ENCODE peak calls at places on chromosomes 13 and 19, in four cellular contexts. W is K562, F is A549, B is HepG2. C is an unnamed sample.
A peak's percentile ranks its signal among the peaks of the same experiment; 100 is the strongest.

GRCh38 chr19:36573948-36574726 is 1.0 kb upstream of the ZNF529 start:
- DNase-seq in B (peak; percentile 13), W (peak; percentile 21), F (no peak), C (peak; percentile 35)

GRCh38 chr13:23778007-23778687 is 111.1 kb downstream of the MIPEP start:
- DNase-seq in W (no peak), F (no peak), B (no peak), C (peak; percentile 83)

GRCh38 chr13:33740134-33740538 is 77.8 kb upstream of the RFC3 start:
- DNase-seq in W (no peak), B (no peak), F (no peak), C (peak; percentile 32)

GRCh38 chr19:10968527-10969081 is 7.8 kb downstream of the SMARCA4 start:
- DNase-seq in F (no peak), W (no peak), B (no peak), C (no peak)

GRCh38 chr13:37134411-37135041 is 29.1 kb upstream of the CSNK1A1L start:
- DNase-seq in F (no peak), B (no peak), W (no peak), C (peak; percentile 90)

GRCh38 chr19:16737909-16738308 is 18.3 kb downstream of the NWD1 start:
- DNase-seq in B (peak; percentile 10), F (no peak), W (no peak), C (peak; percentile 15)

GRCh38 chr13:109628251-109628699 is 158.1 kb downstream of the IRS2 start:
- DNase-seq in W (no peak), F (no peak), B (no peak), C (peak; percentile 61)

GRCh38 chr19:1396019-1396767 is 5.1 kb downstream of the GAMT start:
- DNase-seq in B (no peak), W (no peak), F (no peak), C (no peak)

GRCh38 chr19:1079566-1080111 is 12.7 kb downstream of the ARHGAP45 start:
- DNase-seq in W (no peak), B (no peak), F (no peak), C (no peak)

DNA sequence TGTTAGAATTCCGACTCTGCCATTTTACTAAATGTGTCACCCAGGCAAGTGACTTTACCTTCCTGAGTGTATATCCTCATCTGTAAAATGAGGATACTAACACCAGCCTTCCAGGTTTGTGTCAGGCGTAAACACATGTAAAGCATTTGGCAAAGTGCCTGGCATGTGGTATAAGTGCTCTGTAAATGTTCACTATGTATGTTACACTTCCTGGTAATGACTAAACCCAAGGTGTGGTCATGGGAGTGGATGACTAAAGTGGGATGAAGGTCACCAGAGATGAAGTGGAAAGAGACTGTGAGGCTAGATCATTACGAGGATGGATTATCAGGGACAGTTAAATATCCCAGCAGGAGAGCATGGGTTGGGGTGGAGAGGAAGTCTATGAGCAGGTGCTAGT is 25.6 kb downstream of the DEDD2 start:
- DNase-seq in W (no peak), B (peak; percentile 36), F (peak; percentile 87), C (peak; percentile 84)
- TF ChIP-seq MAZ in W (no peak), B (no peak), F (no peak), C (no peak)

DNA sequence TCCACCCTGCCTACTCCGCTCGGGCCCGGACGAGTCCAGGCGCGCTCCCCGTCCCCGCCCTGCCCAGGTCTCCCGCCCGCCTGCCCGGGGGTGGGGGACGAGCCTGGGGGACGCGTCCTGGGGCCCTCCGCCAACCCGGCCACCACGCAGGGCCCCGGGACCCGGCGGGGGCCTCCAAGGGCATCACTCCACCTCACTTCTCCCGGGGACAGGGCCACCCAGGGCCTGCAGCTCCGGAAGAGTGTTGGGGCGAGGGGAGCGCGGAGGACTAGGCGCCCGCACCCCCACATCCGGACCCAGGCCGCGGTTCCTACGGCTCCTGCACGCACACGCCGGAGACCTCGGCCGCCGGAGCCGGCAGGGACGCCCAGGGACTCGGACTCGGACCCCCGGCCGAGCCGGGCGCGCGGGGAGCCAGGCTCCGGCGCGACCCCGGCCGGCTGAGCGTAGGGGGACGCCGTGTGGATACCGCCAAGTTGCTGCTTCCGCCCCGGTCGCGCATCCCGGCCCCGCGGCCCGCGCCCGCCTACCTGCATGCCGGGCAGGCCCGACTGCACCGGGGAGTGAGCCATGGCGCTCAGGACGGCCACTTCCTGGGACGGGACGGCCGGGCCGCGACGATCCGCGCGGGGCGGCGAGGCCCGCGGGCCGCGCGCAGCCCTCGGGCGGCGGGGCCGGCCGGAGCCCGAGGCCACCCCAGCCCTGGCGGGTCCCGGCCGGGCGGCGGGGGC is 527 bp downstream of the STK24 start:
- DNase-seq in B (no peak), W (peak; percentile 33), F (peak; percentile 12), C (no peak)
- TF ChIP-seq MAZ in B (no peak), W (peak; percentile 15), F (no peak), C (peak; percentile 12)

DNA sequence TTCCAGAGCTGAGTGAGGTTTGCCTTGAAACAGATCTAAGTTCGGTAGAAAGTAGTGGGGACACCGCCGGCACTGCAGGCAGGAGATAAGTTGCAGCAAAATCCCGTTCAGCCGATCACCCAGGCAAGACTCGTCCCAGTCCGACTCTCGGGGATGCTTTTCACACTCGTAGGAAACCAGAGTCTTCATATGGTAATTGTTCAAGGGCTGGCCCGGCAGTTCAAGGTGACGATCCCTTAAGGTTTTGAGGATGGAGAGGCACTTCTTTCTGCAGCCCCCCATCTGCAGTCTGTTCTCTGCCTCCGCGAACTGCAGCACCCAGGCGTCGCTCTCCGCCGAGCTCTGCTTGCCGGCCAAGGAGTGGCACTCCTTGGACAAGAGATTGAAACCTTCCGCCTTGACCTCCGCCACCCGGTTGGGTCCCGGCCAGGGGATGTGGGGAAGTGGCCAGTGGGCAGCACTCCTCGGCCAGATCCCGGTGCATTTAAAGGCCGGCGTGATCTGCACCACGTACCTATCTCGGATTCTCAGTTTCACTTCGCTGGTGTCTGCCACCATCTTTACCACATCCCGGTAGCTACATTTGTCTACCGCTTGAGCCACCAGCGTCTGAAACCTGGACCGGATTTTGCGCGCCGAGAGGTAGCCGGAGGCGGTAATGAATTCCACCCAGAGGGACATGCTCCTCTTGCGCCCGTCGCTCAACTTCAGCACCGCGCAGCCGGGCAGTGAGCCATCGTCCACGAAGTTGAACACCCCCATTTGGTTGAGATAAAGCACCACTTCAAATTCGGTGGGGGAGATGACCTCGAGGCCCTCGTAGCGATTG is 1.1 kb downstream of the MAB21L1 start:
- DNase-seq in B (no peak), W (no peak), F (no peak), C (peak; percentile 16)
- TF ChIP-seq MAZ in B (no peak), W (no peak), F (no peak), C (no peak)

GRCh38 chr13:86051134-86052103 is 252.2 kb upstream of the SLITRK6 start:
- DNase-seq in F (peak; percentile 30), B (no peak), W (no peak), C (no peak)
- TF ChIP-seq MAZ in F (no peak), B (no peak), W (no peak), C (no peak)

DNA sequence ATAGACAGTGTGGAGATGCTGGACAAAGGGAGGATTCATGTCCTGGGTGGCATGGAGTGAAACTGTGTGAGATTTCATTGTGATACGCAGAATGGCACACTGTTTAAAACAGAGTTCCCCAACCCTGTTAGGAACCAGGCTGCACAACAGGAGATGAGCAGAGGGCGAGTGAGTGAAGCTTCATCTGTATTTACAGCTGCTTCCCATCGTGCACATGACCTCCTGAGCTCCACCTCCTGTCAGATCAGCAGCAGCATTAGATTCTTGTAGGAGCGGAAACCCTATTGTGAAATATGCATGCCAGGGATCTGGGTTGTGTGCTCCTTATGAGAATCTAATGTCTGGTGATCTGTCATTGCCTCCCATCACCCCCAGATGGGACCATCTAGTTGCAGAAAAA is 72.5 kb downstream of the RAP2A start:
- DNase-seq in F (no peak), B (no peak), W (no peak), C (peak; percentile 74)
- TF ChIP-seq MAZ in F (no peak), B (no peak), W (no peak), C (no peak)

DNA sequence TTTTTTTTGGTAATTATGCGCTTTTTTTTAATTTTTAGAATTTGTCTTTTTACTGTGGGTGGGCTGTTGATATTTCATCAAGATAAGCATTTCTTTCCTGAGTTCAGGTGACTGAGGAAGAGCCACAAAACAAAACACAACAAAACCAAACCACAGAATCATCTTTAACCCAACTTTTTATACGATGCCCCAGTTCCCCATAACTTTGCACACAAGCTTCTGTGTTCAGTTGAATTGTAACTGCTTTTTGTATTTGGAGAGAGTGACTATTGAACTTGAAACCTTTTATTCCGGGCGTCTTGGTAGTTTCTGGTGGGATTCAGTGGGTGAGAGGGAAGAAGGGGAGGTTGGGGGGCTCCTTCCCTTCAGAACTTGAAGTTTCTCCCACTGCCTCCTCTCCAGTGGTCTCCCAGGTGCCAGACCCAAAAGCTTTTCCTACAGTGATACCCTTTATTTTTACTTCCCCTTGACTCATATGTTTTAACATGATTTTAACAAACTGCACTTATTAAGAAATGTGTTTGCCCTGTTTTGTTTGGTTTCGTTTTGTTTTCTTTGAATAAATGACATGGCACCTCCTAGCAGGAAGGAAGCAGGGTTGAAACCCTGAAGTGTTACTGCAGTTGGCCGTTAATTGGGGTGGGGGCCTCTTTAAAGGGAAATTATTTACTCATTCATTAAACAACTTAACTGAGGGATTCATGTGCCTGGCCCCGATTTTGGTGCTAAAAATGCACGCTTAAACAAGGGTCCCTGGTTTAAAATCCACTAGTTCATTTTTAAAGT is 2.7 kb upstream of the CCDC97 start:
- DNase-seq in F (no peak), B (no peak), W (no peak), C (no peak)
- TF ChIP-seq MAZ in F (no peak), B (no peak), W (no peak), C (no peak)

GRCh38 chr13:49932066-49932465 is 4.1 kb downstream of the SPRYD7 start:
- DNase-seq in W (no peak), B (no peak), F (no peak), C (no peak)
- TF ChIP-seq MAZ in W (no peak), B (no peak), F (no peak), C (no peak)